ENCODE peak calls at places on chromosomes 2 and 18, in four cellular contexts. R, K, X and Y are unnamed samples. For H3K9me3, the result is how much of the 10 kb centered on the place peaks cover.

GRCh38 chr2:88265352-88265960 is 95.3 kb downstream of the THNSL2 start:
- DNase-seq in R (peak), X (no peak), K (no peak), Y (no peak)

GRCh38 chr18:41905786-41906527 is 49.1 kb upstream of the PIK3C3 start:
- DNase-seq in R (no peak), X (no peak), K (no peak), Y (no peak)

GRCh38 chr18:68662779-68663178 is 52.1 kb downstream of the TMX3 start:
- DNase-seq in R (peak), K (no peak), X (no peak), Y (no peak)

GRCh38 chr2:239790721-239791120 is 234.4 kb downstream of the NDUFA10 start:
- DNase-seq in X (peak), R (no peak), K (no peak), Y (peak)

GRCh38 chr2:133092571-133092970 is 422.6 kb upstream of the LYPD1 start:
- DNase-seq in K (no peak), X (no peak), R (no peak), Y (no peak)

GRCh38 chr2:88738271-88738670 is 46.8 kb downstream of the RPIA start:
- DNase-seq in R (no peak), X (no peak), K (no peak), Y (no peak)

GRCh38 chr2:72576861-72577260 is 249.0 kb downstream of the EXOC6B start:
- DNase-seq in R (no peak), X (no peak), K (no peak), Y (no peak)

GRCh38 chr2:234836251-234836650 is 115.6 kb upstream of the SH3BP4 start:
- DNase-seq in K (no peak), X (no peak), R (no peak), Y (no peak)

GRCh38 chr2:118013221-118013723 is 598 bp downstream of the CCDC93 start:
- DNase-seq in X (peak), R (no peak), K (peak), Y (peak)

GRCh38 chr2:237501892-237502513 is 15.0 kb downstream of the MLPH start:
- DNase-seq in X (no peak), R (peak), K (no peak), Y (no peak)

GRCh38 chr2:24816884-24817283 is 23.7 kb downstream of the CENPO start:
- DNase-seq in R (no peak), X (no peak), K (no peak), Y (no peak)

GRCh38 chr2:72144746-72145657 is 2.7 kb downstream of the CYP26B1 start:
- DNase-seq in R (peak), X (peak), K (peak), Y (no peak)

GRCh38 chr18:44702594-44702993 is 21.9 kb downstream of the SETBP1 start:
- DNase-seq in X (no peak), K (no peak), R (no peak), Y (no peak)

GRCh38 chr2:38610851-38611801 is 8.4 kb upstream of the HNRNPLL start:
- DNase-seq in K (no peak), R (no peak), X (no peak), Y (no peak)

GRCh38 chr2:165563468-165564225 is 94.1 kb downstream of the CSRNP3 start:
- DNase-seq in K (no peak), R (peak), X (no peak), Y (no peak)

GRCh38 chr2:191048073-191048472 is 34.1 kb upstream of the STAT1 start:
- DNase-seq in R (peak), X (no peak), K (no peak), Y (no peak)

GRCh38 chr2:150916997-150917396 is 344.7 kb downstream of the RBM43 start:
- DNase-seq in K (no peak), R (no peak), X (no peak), Y (no peak)

GRCh38 chr2:104595576-104595975 is 258.3 kb upstream of the POU3F3 start:
- DNase-seq in X (no peak), K (no peak), R (no peak), Y (no peak)

GRCh38 chr2:151472966-151473365 is 63.3 kb downstream of the RIF1 start:
- DNase-seq in K (no peak), R (no peak), X (no peak), Y (no peak)

GRCh38 chr18:457533-457932 is 43.0 kb downstream of the COLEC12 start:
- DNase-seq in X (no peak), R (no peak), K (no peak), Y (no peak)

GRCh38 chr2:138537170-138537915 is 35.8 kb downstream of the SPOPL start:
- DNase-seq in K (no peak), X (no peak), R (no peak), Y (peak)

GRCh38 chr2:161418275-161418714 is 2.2 kb downstream of the TBR1 start:
- DNase-seq in R (no peak), X (no peak), K (no peak), Y (no peak)

GRCh38 chr2:161422812-161423211 is 6.7 kb downstream of the TBR1 start:
- DNase-seq in R (no peak), X (no peak), K (no peak), Y (no peak)

GRCh38 chr2:161418715-161419337 is 2.7 kb downstream of the TBR1 start:
- DNase-seq in X (no peak), R (no peak), K (no peak), Y (peak)

GRCh38 chr2:161419338-161419965 is 3.4 kb downstream of the TBR1 start:
- DNase-seq in R (no peak), K (no peak), X (no peak), Y (no peak)

GRCh38 chr2:161420406-161421025 is 4.4 kb downstream of the TBR1 start:
- DNase-seq in R (no peak), X (no peak), K (no peak), Y (no peak)
- H3K9me3 ChIP-seq in R (under half), X (under half), K (under half), Y (under half)

DNA sequence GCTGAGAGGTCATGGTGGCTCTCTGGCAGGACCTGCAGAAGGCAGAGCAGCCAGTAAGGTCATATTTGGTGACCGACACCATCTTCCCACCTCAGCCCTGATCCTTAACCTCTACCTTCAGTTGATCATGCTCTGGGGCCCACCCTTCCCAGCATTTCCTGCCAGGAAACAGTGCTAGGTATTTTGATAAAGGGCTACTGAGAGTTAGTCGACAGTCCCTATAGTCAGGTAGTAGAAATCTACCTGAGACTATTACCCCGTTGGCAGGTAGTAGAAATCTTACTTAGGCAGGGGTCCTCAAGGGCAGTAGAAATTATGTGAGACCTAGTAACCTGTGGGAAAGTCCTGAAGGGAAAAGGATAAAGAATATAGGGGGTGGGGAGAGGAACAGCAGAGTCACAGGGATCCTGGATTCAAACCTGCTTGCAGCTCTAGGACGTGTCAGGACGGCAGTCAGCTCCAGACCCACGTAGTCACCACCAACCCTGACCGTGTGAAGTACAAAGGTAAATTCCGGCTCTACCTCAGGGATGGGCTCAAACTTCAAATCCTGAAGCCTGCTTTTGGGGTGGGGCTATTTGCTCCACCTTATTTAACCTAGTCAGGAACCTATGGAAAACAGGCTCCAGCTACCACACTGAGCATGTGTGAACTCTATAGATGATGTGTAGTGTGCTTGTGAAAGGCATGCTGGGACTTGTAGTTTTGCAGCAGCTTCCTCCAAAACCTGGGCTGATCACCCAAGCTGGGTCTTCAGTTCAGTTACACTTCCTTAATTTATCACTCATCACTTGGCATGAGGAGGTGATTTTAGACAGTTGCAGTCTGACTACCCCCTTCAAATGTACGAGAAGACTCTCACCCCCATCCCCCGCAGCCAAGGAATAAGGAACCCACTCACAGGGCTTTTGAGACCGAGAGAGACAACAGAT is at the start of gene DQX1:
- DNase-seq in X (no peak), R (peak), K (no peak), Y (peak)
- H3K27ac ChIP-seq in X (no peak), R (no peak), K (no peak), Y (peak)

DNA sequence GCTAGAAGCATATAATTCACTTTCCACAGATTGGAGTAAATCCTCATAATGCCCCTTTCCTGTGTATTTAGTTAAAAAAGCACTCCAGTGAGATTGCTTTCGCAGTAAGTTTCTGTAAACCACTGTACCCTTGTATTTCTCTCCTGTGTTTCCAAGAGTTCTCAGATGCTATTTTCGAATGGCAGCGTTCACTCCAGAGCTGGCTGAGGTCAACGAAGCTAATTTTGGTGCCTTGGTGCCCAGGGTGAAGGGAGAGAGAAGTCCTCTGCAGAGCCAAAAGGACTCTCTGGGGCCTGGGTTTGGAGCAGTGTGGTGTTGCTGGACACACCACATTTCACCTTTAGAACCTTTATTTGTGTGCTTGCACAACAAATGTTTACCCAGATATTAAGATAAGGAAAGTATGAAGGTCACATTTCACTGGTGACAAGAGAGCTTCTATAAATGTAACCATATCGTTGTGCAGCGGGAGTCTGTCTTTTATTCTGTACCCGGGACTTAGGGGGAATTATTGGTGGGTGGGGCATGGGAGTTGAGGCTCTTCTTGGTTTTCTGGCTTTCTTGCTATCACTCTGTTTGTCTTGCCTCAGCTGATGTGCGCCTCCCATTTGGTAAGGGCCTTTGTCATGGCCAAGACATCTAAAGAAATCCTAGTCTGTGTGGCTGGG is 9.9 kb downstream of the EPAS1 start:
- DNase-seq in X (no peak), K (no peak), R (peak), Y (no peak)
- TF ChIP-seq EP300 in X (no peak), K (no peak), R (peak), Y (no peak)

DNA sequence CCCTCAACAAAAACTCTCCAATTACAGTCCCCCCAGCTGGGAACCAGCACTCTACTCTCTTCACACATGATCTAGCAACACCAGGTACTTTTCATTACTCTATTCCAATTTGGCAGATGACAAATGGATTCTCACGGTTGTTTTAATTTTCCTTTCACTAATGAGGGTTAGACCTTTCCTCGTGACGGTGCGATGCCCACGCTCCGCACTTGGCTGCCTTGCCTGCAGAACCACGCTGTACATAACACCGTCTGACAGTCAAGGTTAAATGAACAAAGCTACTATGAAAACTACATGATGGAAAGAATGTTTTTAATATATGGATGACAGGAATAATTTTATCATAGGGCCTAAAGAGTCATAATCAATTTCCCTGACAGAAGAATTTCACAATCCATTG is 141.5 kb downstream of the FBXO15 start:
- DNase-seq in X (no peak), R (no peak), K (no peak), Y (no peak)
- H3K9me3 ChIP-seq in X (under half), R (under half), K (under half), Y (under half)